ENCODE peak calls at places on chromosomes 5 and 9, in eight cellular contexts. N is tibial nerve, W is SK-N-SH, O is pancreas, J is transverse colon, G is gastrocnemius medialis, S is cardiac fibroblast, Y is kidney epithelial cell. R is an unnamed sample.

GRCh38 chr5:163409384-163409783 is 28.0 kb upstream of the CCNG1 start:
- DNase-seq in N (no peak), W (no peak), O (no peak), J (no peak), G (no peak), S (no peak), Y (no peak), R (no peak)

GRCh38 chr5:169801781-169802180 is 164.7 kb downstream of the DOCK2 start:
- DNase-seq in N (no peak), W (no peak), O (no peak), J (no peak), G (no peak), S (peak), Y (no peak), R (no peak)

GRCh38 chr9:20603524-20604268 is 18.6 kb downstream of the MLLT3 start:
- DNase-seq in N (no peak), W (no peak), O (no peak), J (no peak), G (no peak), S (no peak), Y (no peak), R (no peak)

GRCh38 chr9:94675008-94675841 is 35.9 kb upstream of the FBP1 start:
- DNase-seq in N (no peak), W (no peak), O (no peak), J (no peak), G (no peak), S (peak), Y (no peak), R (no peak)

GRCh38 chr5:122937914-122938313 is 92.5 kb downstream of the SNX24 start:
- DNase-seq in N (no peak), W (no peak), O (no peak), J (peak), G (peak), S (peak), Y (no peak), R (no peak)

GRCh38 chr5:16007750-16008415 is 171.7 kb downstream of the MARCHF11 start:
- DNase-seq in N (no peak), W (no peak), O (no peak), J (no peak), G (no peak), S (no peak), Y (no peak), R (no peak)

GRCh38 chr5:142508630-142509425 is 177.1 kb downstream of the FGF1 start:
- DNase-seq in N (no peak), W (no peak), O (no peak), J (no peak), G (no peak), S (no peak), Y (no peak), R (no peak)

GRCh38 chr5:68251386-68251785 is 35.8 kb downstream of the PIK3R1 start:
- DNase-seq in N (no peak), W (no peak), O (no peak), J (no peak), G (no peak), S (peak), Y (no peak), R (no peak)

GRCh38 chr5:158958048-158958994 is 141.4 kb downstream of the EBF1 start:
- DNase-seq in N (no peak), W (no peak), O (no peak), J (no peak), G (no peak), S (no peak), Y (no peak), R (no peak)
- H3K4me3 ChIP-seq in N (no peak), W (no peak), O (no peak), J (no peak), G (no peak), S (no peak), Y (no peak), R (no peak)

GRCh38 chr9:100427366-100428263 is 672 bp downstream of the MSANTD3 start:
- DNase-seq in N (no peak), W (no peak), O (no peak), J (peak), G (peak), S (peak), Y (no peak), R (no peak)

GRCh38 chr9:100425758-100426157 is 1.2 kb upstream of the MSANTD3 start:
- DNase-seq in N (no peak), W (no peak), O (no peak), J (no peak), G (no peak), S (peak), Y (no peak), R (no peak)

GRCh38 chr9:100426194-100426531 is 780 bp upstream of the MSANTD3 start:
- DNase-seq in N (no peak), W (peak), O (no peak), J (no peak), G (no peak), S (no peak), Y (no peak), R (no peak)

GRCh38 chr9:100428871-100429654 is 2.1 kb downstream of the MSANTD3 start:
- DNase-seq in N (no peak), W (no peak), O (no peak), J (no peak), G (no peak), S (peak), Y (peak), R (peak)

DNA sequence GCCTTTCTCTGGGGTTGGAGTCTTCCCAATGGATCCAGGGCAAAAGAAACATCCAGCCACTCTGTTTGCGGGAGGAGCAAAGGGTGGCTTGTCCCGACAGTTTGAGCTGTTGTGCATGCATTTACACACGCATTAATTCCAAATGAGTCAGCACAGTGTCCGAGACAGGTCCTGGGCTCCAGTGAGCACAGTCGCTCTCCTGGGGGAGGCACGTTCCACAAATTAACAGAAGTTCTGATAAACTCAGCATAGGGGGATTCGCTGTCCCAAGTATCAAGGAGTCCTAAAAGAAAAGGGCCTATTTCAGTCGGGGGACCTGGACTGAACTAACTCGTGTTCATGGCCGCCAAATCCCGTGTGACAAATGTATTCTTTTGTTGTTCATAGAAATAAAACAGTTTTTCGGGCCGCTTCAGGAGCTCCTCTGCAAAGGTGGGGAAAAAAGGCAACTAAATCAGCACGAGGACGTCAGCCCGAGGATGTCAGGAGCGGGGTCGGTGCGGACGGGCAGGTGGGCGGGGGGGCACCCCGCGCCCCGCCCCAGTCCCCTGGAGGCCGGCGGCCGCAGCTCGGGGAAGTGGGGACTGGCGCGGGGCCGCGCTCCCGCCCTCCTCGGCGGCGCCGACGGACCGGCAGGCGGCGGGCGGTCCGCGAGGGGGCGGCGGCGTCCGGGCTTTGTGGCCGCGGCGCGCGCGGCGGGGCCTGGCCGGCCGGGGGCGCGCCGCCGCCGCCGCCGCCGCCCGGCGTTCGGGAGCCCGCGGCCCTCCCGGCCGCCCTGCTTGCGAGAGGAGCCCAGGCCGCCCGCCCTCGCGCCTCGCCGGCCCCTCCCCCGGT is at the start of gene MSANTD3:
- DNase-seq in N (no peak), W (peak), O (peak), J (peak), G (peak), S (peak), Y (no peak), R (no peak)
- TF ChIP-seq CTCF in N (peak), W (peak), O (no peak), J (no peak), G (peak), S (no peak), Y (no peak), R (no peak)

GRCh38 chr9:124757589-124757988 is 13.5 kb downstream of the NR6A1 start:
- DNase-seq in N (no peak), W (no peak), O (no peak), J (no peak), G (no peak), S (no peak), Y (no peak), R (no peak)
- H3K4me3 ChIP-seq in N (no peak), W (no peak), O (no peak), J (no peak), G (no peak), S (no peak), Y (no peak), R (no peak)

GRCh38 chr9:33340186-33340585 is 49.9 kb downstream of the NFX1 start:
- DNase-seq in N (no peak), W (no peak), O (no peak), J (no peak), G (no peak), S (no peak), Y (no peak), R (no peak)
- TF ChIP-seq CTCF in N (no peak), W (no peak), O (no peak), J (no peak), G (no peak), S (no peak), Y (no peak), R (no peak)

R was measured in AG04450.